ENCODE peak calls at places on chromosomes 13 and 19, in four cellular contexts. One of them, this sample, is unnamed.

GRCh38 chr13:40445557-40445990 is 220.9 kb downstream of the FOXO1 start:
- DNase-seq in NCI-H1105: no peak
- DNase-seq in aorta: peak; percentile 72
- DNase-seq in left cardiac atrium: peak; percentile 55
- DNase-seq in this sample: peak; percentile 65

GRCh38 chr19:40524133-40524549 is 52.5 kb upstream of the SHKBP1 start:
- DNase-seq in NCI-H1105: no peak
- DNase-seq in aorta: no peak
- DNase-seq in left cardiac atrium: no peak
- DNase-seq in this sample: no peak

GRCh38 chr19:51681286-51681956 is 11.7 kb upstream of the SPACA6 start:
- DNase-seq in NCI-H1105: no peak
- DNase-seq in aorta: no peak
- DNase-seq in left cardiac atrium: no peak
- DNase-seq in this sample: no peak

GRCh38 chr19:17766543-17767131 is 15.4 kb downstream of the FCHO1 start:
- DNase-seq in NCI-H1105: peak; percentile 80
- DNase-seq in aorta: peak; percentile 88
- DNase-seq in left cardiac atrium: peak; percentile 87
- DNase-seq in this sample: peak; percentile 88

GRCh38 chr19:42469311-42470239 is 26.8 kb upstream of the CXCL17 start:
- DNase-seq in NCI-H1105: no peak
- DNase-seq in aorta: no peak
- DNase-seq in left cardiac atrium: no peak
- DNase-seq in this sample: no peak

GRCh38 chr13:36059366-36059765 is 71.8 kb downstream of the DCLK1 start:
- DNase-seq in NCI-H1105: no peak
- DNase-seq in aorta: no peak
- DNase-seq in left cardiac atrium: peak; percentile 19
- DNase-seq in this sample: no peak

GRCh38 chr13:112060899-112061366 is 6.0 kb upstream of the SOX1 start:
- DNase-seq in NCI-H1105: no peak
- DNase-seq in aorta: no peak
- DNase-seq in left cardiac atrium: no peak
- DNase-seq in this sample: no peak

GRCh38 chr19:39833464-39834286 is at the start of gene DYRK1B:
- DNase-seq in NCI-H1105: peak; percentile 99
- DNase-seq in aorta: peak; percentile 99
- DNase-seq in left cardiac atrium: peak; percentile 98
- DNase-seq in this sample: peak; percentile 97

GRCh38 chr19:10828981-10829821 is 6.8 kb downstream of the TMED1 start:
- DNase-seq in NCI-H1105: no peak
- DNase-seq in aorta: no peak
- DNase-seq in left cardiac atrium: no peak
- DNase-seq in this sample: no peak

GRCh38 chr13:30720470-30720869 is 14.9 kb upstream of the ALOX5AP start:
- DNase-seq in NCI-H1105: no peak
- DNase-seq in aorta: no peak
- DNase-seq in left cardiac atrium: no peak
- DNase-seq in this sample: no peak

GRCh38 chr19:14450168-14450874 is 17.2 kb downstream of the PKN1 start:
- DNase-seq in NCI-H1105: no peak
- DNase-seq in aorta: no peak
- DNase-seq in left cardiac atrium: peak; percentile 60
- DNase-seq in this sample: peak; percentile 35

GRCh38 chr19:2552859-2553258 is 76.9 kb downstream of the GADD45B start:
- DNase-seq in NCI-H1105: no peak
- DNase-seq in aorta: peak; percentile 47
- DNase-seq in left cardiac atrium: no peak
- DNase-seq in this sample: no peak

GRCh38 chr19:50817941-50818858 is 5.4 kb downstream of the KLK1 start:
- DNase-seq in NCI-H1105: peak; percentile 73
- DNase-seq in aorta: no peak
- DNase-seq in left cardiac atrium: peak; percentile 66
- DNase-seq in this sample: peak; percentile 60

GRCh38 chr19:17235618-17236413 is 9.8 kb downstream of the OCEL1 start:
- DNase-seq in NCI-H1105: peak; percentile 62
- DNase-seq in aorta: peak; percentile 86
- DNase-seq in left cardiac atrium: peak; percentile 80
- DNase-seq in this sample: peak; percentile 59

GRCh38 chr13:44651724-44652123 is 75.6 kb upstream of the TSC22D1 start:
- DNase-seq in NCI-H1105: no peak
- DNase-seq in aorta: no peak
- DNase-seq in left cardiac atrium: no peak
- DNase-seq in this sample: no peak

GRCh38 chr19:35249146-35249847 is 495 bp downstream of the LSR start:
- DNase-seq in NCI-H1105: no peak
- DNase-seq in aorta: no peak
- DNase-seq in left cardiac atrium: no peak
- DNase-seq in this sample: no peak

GRCh38 chr19:47436712-47437401 is 17.5 kb upstream of the MEIS3 start:
- DNase-seq in NCI-H1105: peak; percentile 80
- DNase-seq in aorta: peak; percentile 81
- DNase-seq in left cardiac atrium: peak; percentile 75
- DNase-seq in this sample: peak; percentile 64

GRCh38 chr13:68078457-68078856 is 848.3 kb upstream of the PCDH9 start:
- DNase-seq in NCI-H1105: no peak
- DNase-seq in aorta: no peak
- DNase-seq in left cardiac atrium: no peak
- DNase-seq in this sample: no peak

GRCh38 chr19:2550431-2551171 is 74.7 kb downstream of the GADD45B start:
- DNase-seq in NCI-H1105: no peak
- DNase-seq in aorta: peak; percentile 48
- DNase-seq in left cardiac atrium: peak; percentile 65
- DNase-seq in this sample: peak; percentile 97

GRCh38 chr13:76043882-76044281 is 407.8 kb downstream of the LMO7 start:
- DNase-seq in NCI-H1105: no peak
- DNase-seq in aorta: no peak
- DNase-seq in left cardiac atrium: no peak
- DNase-seq in this sample: no peak

GRCh38 chr19:17969096-17969792 is 2.3 kb downstream of the KCNN1 start:
- DNase-seq in NCI-H1105: no peak
- DNase-seq in aorta: no peak
- DNase-seq in left cardiac atrium: no peak
- DNase-seq in this sample: no peak

GRCh38 chr13:109329175-109329574 is 457.2 kb downstream of the IRS2 start:
- DNase-seq in NCI-H1105: no peak
- DNase-seq in aorta: no peak
- DNase-seq in left cardiac atrium: no peak
- DNase-seq in this sample: no peak

GRCh38 chr19:12757544-12758274 is 6.1 kb downstream of the BEST2 start:
- DNase-seq in NCI-H1105: peak; percentile 65
- DNase-seq in aorta: peak; percentile 83
- DNase-seq in left cardiac atrium: peak; percentile 79
- DNase-seq in this sample: peak; percentile 47

GRCh38 chr19:58563823-58564222 is 5.4 kb upstream of the UBE2M start:
- DNase-seq in NCI-H1105: no peak
- DNase-seq in aorta: no peak
- DNase-seq in left cardiac atrium: no peak
- DNase-seq in this sample: no peak

GRCh38 chr13:81133066-81133465 is 792.1 kb upstream of the SPRY2 start:
- DNase-seq in NCI-H1105: no peak
- DNase-seq in aorta: no peak
- DNase-seq in left cardiac atrium: no peak
- DNase-seq in this sample: no peak

GRCh38 chr13:83919775-83920174 is 37.5 kb upstream of the SLITRK1 start:
- DNase-seq in NCI-H1105: no peak
- DNase-seq in aorta: no peak
- DNase-seq in left cardiac atrium: no peak
- DNase-seq in this sample: no peak

GRCh38 chr19:46537136-46538097 is 41.8 kb upstream of the PNMA8B start:
- DNase-seq in NCI-H1105: no peak
- DNase-seq in aorta: no peak
- DNase-seq in left cardiac atrium: peak; percentile 59
- DNase-seq in this sample: peak; percentile 21

This sample was measured in NCI-H2029.